ENCODE peak calls at places on chromosomes 2 and 18, in ten cellular contexts. P, J, Q, M, S, L, H, V, O and I are unnamed samples.

GRCh38 chr18:23136326-23137092 is 1.2 kb downstream of the CABLES1 start:
- DNase-seq in P (no peak), J (no peak), Q (peak; percentile 48), M (peak; percentile 76), S (no peak), L (peak; percentile 78), H (no peak), V (no peak), O (no peak), I (peak; percentile 25)

GRCh38 chr18:79516441-79516931 is 120.8 kb downstream of the NFATC1 start:
- DNase-seq in P (no peak), J (peak; percentile 62), Q (no peak), M (peak; percentile 33), S (no peak), L (no peak), H (no peak), V (no peak), O (no peak), I (no peak)

GRCh38 chr2:152571035-152571766 is 146.1 kb downstream of the PRPF40A start:
- DNase-seq in P (no peak), J (no peak), Q (no peak), M (peak; percentile 51), S (no peak), L (no peak), H (no peak), V (no peak), O (no peak), I (no peak)

GRCh38 chr2:133816037-133816436 is 247.8 kb upstream of the NCKAP5 start:
- DNase-seq in P (no peak), J (no peak), Q (no peak), M (no peak), S (no peak), L (no peak), H (no peak), V (no peak), O (no peak), I (no peak)

GRCh38 chr18:34978953-34979608 is 62.1 kb upstream of the MAPRE2 start:
- DNase-seq in P (peak; percentile 72), J (peak; percentile 85), Q (peak; percentile 35), M (peak; percentile 69), S (peak; percentile 3), L (peak; percentile 51), H (peak; percentile 87), V (peak; percentile 65), O (peak; percentile 52), I (peak; percentile 11)

GRCh38 chr2:172253190-172254052 is 150.7 kb upstream of the DLX2 start:
- DNase-seq in P (peak; percentile 35), J (no peak), Q (no peak), M (no peak), S (no peak), L (peak; percentile 34), H (peak; percentile 95), V (no peak), O (no peak), I (no peak)

GRCh38 chr2:219125225-219125885 is 35.3 kb downstream of the NHEJ1 start:
- DNase-seq in P (peak; percentile 73), J (no peak), Q (no peak), M (no peak), S (no peak), L (no peak), H (peak; percentile 57), V (no peak), O (no peak), I (no peak)

GRCh38 chr2:121044412-121044811 is 240.6 kb downstream of the TFCP2L1 start:
- DNase-seq in P (peak; percentile 27), J (no peak), Q (no peak), M (peak; percentile 75), S (no peak), L (no peak), H (peak; percentile 25), V (no peak), O (no peak), I (peak; percentile 38)

GRCh38 chr2:206378835-206379234 is 64.5 kb upstream of the ADAM23 start:
- DNase-seq in P (no peak), J (no peak), Q (no peak), M (no peak), S (no peak), L (no peak), H (no peak), V (no peak), O (no peak), I (no peak)

GRCh38 chr2:239329284-239329971 is 71.4 kb downstream of the HDAC4 start:
- DNase-seq in P (no peak), J (no peak), Q (peak; percentile 71), M (peak; percentile 43), S (no peak), L (peak; percentile 49), H (no peak), V (no peak), O (no peak), I (no peak)

GRCh38 chr2:73494031-73494430 is 108.4 kb downstream of the ALMS1 start:
- DNase-seq in P (no peak), J (no peak), Q (no peak), M (peak; percentile 46), S (no peak), L (no peak), H (peak; percentile 30), V (no peak), O (no peak), I (no peak)

GRCh38 chr2:164655336-164655735 is 34.1 kb upstream of the GRB14 start:
- DNase-seq in P (no peak), J (no peak), Q (no peak), M (no peak), S (no peak), L (no peak), H (peak; percentile 29), V (no peak), O (no peak), I (no peak)

GRCh38 chr2:8198776-8199382 is 483.0 kb upstream of the ID2 start:
- DNase-seq in P (no peak), J (no peak), Q (no peak), M (no peak), S (no peak), L (no peak), H (no peak), V (no peak), O (no peak), I (no peak)

GRCh38 chr18:35535297-35535696 is 37.5 kb upstream of the INO80C start:
- DNase-seq in P (no peak), J (no peak), Q (no peak), M (no peak), S (no peak), L (no peak), H (no peak), V (no peak), O (no peak), I (no peak)

GRCh38 chr2:16217271-16217670 is 276.9 kb downstream of the MYCN start:
- DNase-seq in P (no peak), J (no peak), Q (no peak), M (no peak), S (no peak), L (no peak), H (no peak), V (no peak), O (no peak), I (no peak)

GRCh38 chr2:198880986-198881385 is 576.8 kb downstream of the SATB2 start:
- DNase-seq in P (no peak), J (no peak), Q (no peak), M (no peak), S (no peak), L (no peak), H (no peak), V (no peak), O (no peak), I (no peak)

GRCh38 chr2:206856474-206856873 is 82.8 kb upstream of the CPO start:
- DNase-seq in P (no peak), J (no peak), Q (no peak), M (no peak), S (no peak), L (no peak), H (no peak), V (no peak), O (no peak), I (no peak)

GRCh38 chr2:100818003-100818605 is 1.8 kb upstream of the NPAS2 start:
- DNase-seq in P (no peak), J (no peak), Q (no peak), M (no peak), S (no peak), L (no peak), H (no peak), V (no peak), O (no peak), I (no peak)

GRCh38 chr2:46490521-46491141 is 11.3 kb downstream of the TMEM247 start:
- DNase-seq in P (no peak), J (no peak), Q (peak; percentile 69), M (peak; percentile 52), S (no peak), L (no peak), H (no peak), V (no peak), O (no peak), I (no peak)

GRCh38 chr2:11333431-11334183 is 10.8 kb downstream of the ROCK2 start:
- DNase-seq in P (no peak), J (no peak), Q (no peak), M (no peak), S (no peak), L (no peak), H (no peak), V (no peak), O (no peak), I (no peak)
- H3K9me3 ChIP-seq in P (no peaks in the 10 kb centered on the region), J (no peaks in the 10 kb centered on the region), Q (no peaks in the 10 kb centered on the region), M (peaks cover 22% of the 10 kb centered on the region), S (no peaks in the 10 kb centered on the region), L (peaks cover 7% of the 10 kb centered on the region), H (peaks cover 8% of the 10 kb centered on the region), V (peaks cover 3% of the 10 kb centered on the region), O (no peaks in the 10 kb centered on the region), I (no peaks in the 10 kb centered on the region)

DNA sequence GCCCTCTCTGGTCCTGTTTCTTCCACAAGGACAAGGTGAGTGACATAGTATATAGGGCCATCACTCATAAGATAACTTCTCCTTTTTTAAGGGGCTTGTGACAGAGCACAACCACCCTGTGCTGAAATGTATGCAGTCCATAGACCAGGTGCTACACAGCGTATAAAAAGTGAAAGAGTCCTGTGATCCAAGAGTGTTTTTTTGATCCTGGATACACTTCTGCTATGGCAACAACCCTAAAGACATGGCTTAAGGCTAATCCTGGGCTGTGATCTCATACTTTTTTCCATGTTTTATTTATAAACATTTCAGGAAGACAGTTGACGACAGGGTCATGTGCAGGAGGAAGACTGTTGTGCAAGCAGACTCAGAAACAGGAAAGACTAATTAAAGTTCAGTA is 400.5 kb upstream of the TCF4 start:
- DNase-seq in P (no peak), J (no peak), Q (no peak), M (no peak), S (no peak), L (no peak), H (no peak), V (no peak), O (no peak), I (no peak)
- H3K9me3 ChIP-seq in P (peaks cover 2% of the 10 kb centered on the region), J (peaks cover 7% of the 10 kb centered on the region), Q (no peaks in the 10 kb centered on the region), M (peaks cover 15% of the 10 kb centered on the region), S (no peaks in the 10 kb centered on the region), L (peaks cover 7% of the 10 kb centered on the region), H (peaks cover 4% of the 10 kb centered on the region), V (no peaks in the 10 kb centered on the region), O (no peaks in the 10 kb centered on the region), I (peaks cover 7% of the 10 kb centered on the region)

GRCh38 chr2:36485521-36485920 is 112.4 kb downstream of the FEZ2 start:
- DNase-seq in P (no peak), J (no peak), Q (no peak), M (no peak), S (no peak), L (no peak), H (peak; percentile 76), V (no peak), O (no peak), I (no peak)
- H3K9me3 ChIP-seq in P (no peaks in the 10 kb centered on the region), J (no peaks in the 10 kb centered on the region), Q (no peaks in the 10 kb centered on the region), M (no peaks in the 10 kb centered on the region), S (no peaks in the 10 kb centered on the region), L (no peaks in the 10 kb centered on the region), H (no peaks in the 10 kb centered on the region), V (no peaks in the 10 kb centered on the region), O (no peaks in the 10 kb centered on the region), I (no peaks in the 10 kb centered on the region)

GRCh38 chr18:52484977-52485376 is 145.0 kb downstream of the DCC start:
- DNase-seq in P (no peak), J (no peak), Q (no peak), M (no peak), S (no peak), L (no peak), H (peak; percentile 24), V (no peak), O (no peak), I (no peak)
- H3K9me3 ChIP-seq in P (no peaks in the 10 kb centered on the region), J (no peaks in the 10 kb centered on the region), Q (no peaks in the 10 kb centered on the region), M (no peaks in the 10 kb centered on the region), S (no peaks in the 10 kb centered on the region), L (no peaks in the 10 kb centered on the region), H (no peaks in the 10 kb centered on the region), V (no peaks in the 10 kb centered on the region), O (no peaks in the 10 kb centered on the region), I (no peaks in the 10 kb centered on the region)